ENCODE peak calls at places on chromosomes 1 and 21, in five cellular contexts. A is heart left ventricle, L is spleen, V is RWPE1, N is OCI-LY7. U is an unnamed sample.

GRCh38 chr1:19863804-19864203 is 18.4 kb upstream of the OTUD3 start:
- DNase-seq in A (no peak), L (no peak), V (peak; percentile 58), N (no peak), U (no peak)

GRCh38 chr1:118223426-118223825 is 38.4 kb upstream of the SPAG17 start:
- DNase-seq in A (no peak), L (no peak), V (no peak), N (peak; percentile 7), U (no peak)

GRCh38 chr1:212366901-212367300 is 47.8 kb downstream of the PACC1 start:
- DNase-seq in A (no peak), L (no peak), V (no peak), N (no peak), U (no peak)

GRCh38 chr1:14945132-14946010 is 208.2 kb upstream of the TMEM51 start:
- DNase-seq in A (peak; percentile 66), L (no peak), V (no peak), N (no peak), U (no peak)

GRCh38 chr21:35375115-35375514 is 326.0 kb upstream of the RUNX1 start:
- DNase-seq in A (no peak), L (no peak), V (peak; percentile 16), N (no peak), U (no peak)

GRCh38 chr1:159845751-159846531 is 16.5 kb downstream of the VSIG8 start:
- DNase-seq in A (no peak), L (no peak), V (no peak), N (no peak), U (no peak)

GRCh38 chr1:182781849-182782586 is 7.6 kb upstream of the NPL start:
- DNase-seq in A (peak; percentile 78), L (peak; percentile 86), V (peak; percentile 59), N (peak; percentile 86), U (no peak)

GRCh38 chr1:158604968-158605367 is at the start of gene OR10Z1:
- DNase-seq in A (no peak), L (no peak), V (no peak), N (no peak), U (no peak)

GRCh38 chr21:14403681-14404318 is 20.9 kb upstream of the HSPA13 start:
- DNase-seq in A (no peak), L (no peak), V (peak; percentile 15), N (peak; percentile 45), U (no peak)

GRCh38 chr21:37130971-37131370 is 57.9 kb downstream of the TTC3 start:
- DNase-seq in A (no peak), L (no peak), V (peak; percentile 64), N (no peak), U (no peak)

GRCh38 chr21:34935868-34936267 is 113.2 kb downstream of the RUNX1 start:
- DNase-seq in A (no peak), L (no peak), V (no peak), N (no peak), U (no peak)

GRCh38 chr1:48196168-48196716 is 26.3 kb upstream of the SLC5A9 start:
- DNase-seq in A (no peak), L (no peak), V (no peak), N (no peak), U (no peak)

GRCh38 chr1:6521502-6521901 is 30.0 kb upstream of the PLEKHG5 start:
- DNase-seq in A (no peak), L (no peak), V (peak; percentile 58), N (no peak), U (no peak)

GRCh38 chr1:8985915-8986813 is 40.1 kb downstream of the SLC2A7 start:
- DNase-seq in A (peak; percentile 88), L (peak; percentile 73), V (peak; percentile 80), N (no peak), U (no peak)

GRCh38 chr1:226737819-226738420 is 1.2 kb downstream of the ITPKB start:
- DNase-seq in A (peak; percentile 57), L (peak; percentile 91), V (peak; percentile 52), N (peak; percentile 73), U (no peak)

GRCh38 chr1:226739696-226740065 is 599 bp upstream of the ITPKB start:
- DNase-seq in A (no peak), L (no peak), V (no peak), N (peak; percentile 53), U (no peak)

GRCh38 chr1:226736908-226737818 is 1.9 kb downstream of the ITPKB start:
- DNase-seq in A (peak; percentile 55), L (peak; percentile 92), V (no peak), N (peak; percentile 83), U (no peak)

GRCh38 chr1:226738995-226739695 is at the start of gene ITPKB:
- DNase-seq in A (peak; percentile 50), L (peak; percentile 90), V (peak; percentile 68), N (peak; percentile 88), U (no peak)

GRCh38 chr1:226738421-226738994 is 574 bp downstream of the ITPKB start:
- DNase-seq in A (peak; percentile 50), L (peak; percentile 91), V (peak; percentile 47), N (peak; percentile 85), U (no peak)
- TF ChIP-seq CTCF in A (no peak), L (no peak), V (no peak), N (peak; percentile 26), U (no peak)

GRCh38 chr1:209769171-209769904 is 13.5 kb downstream of the TRAF3IP3 start:
- DNase-seq in A (peak; percentile 84), L (peak; percentile 92), V (peak; percentile 74), N (peak; percentile 73), U (no peak)

GRCh38 chr1:209769956-209770355 is 14.1 kb downstream of the TRAF3IP3 start:
- DNase-seq in A (no peak), L (no peak), V (no peak), N (no peak), U (no peak)

GRCh38 chr1:209767706-209768105 is 11.9 kb downstream of the TRAF3IP3 start:
- DNase-seq in A (no peak), L (no peak), V (no peak), N (no peak), U (no peak)

GRCh38 chr1:209767105-209767504 is 11.3 kb downstream of the TRAF3IP3 start:
- DNase-seq in A (no peak), L (no peak), V (no peak), N (no peak), U (no peak)

GRCh38 chr1:209768354-209768774 is 12.5 kb downstream of the TRAF3IP3 start:
- DNase-seq in A (no peak), L (peak; percentile 92), V (no peak), N (peak; percentile 5), U (no peak)
- H3K27ac ChIP-seq in A (peak overlapping the region; percentile 86), L (peak overlapping the region; percentile 86), V (peak overlapping the region; percentile 86), N (peak overlapping the region; percentile 63), U (peak overlapping the region; percentile 13)

GRCh38 chr1:76870037-76870436 is 2.8 kb downstream of the ST6GALNAC5 start:
- DNase-seq in A (no peak), L (no peak), V (no peak), N (no peak), U (no peak)

GRCh38 chr1:76868916-76869315 is 1.6 kb downstream of the ST6GALNAC5 start:
- DNase-seq in A (no peak), L (no peak), V (no peak), N (no peak), U (no peak)

GRCh38 chr1:76867342-76868130 is at the start of gene ST6GALNAC5:
- DNase-seq in A (no peak), L (peak; percentile 73), V (peak; percentile 10), N (no peak), U (no peak)

GRCh38 chr1:76866566-76866965 is 714 bp upstream of the ST6GALNAC5 start:
- DNase-seq in A (no peak), L (no peak), V (no peak), N (no peak), U (no peak)

DNA sequence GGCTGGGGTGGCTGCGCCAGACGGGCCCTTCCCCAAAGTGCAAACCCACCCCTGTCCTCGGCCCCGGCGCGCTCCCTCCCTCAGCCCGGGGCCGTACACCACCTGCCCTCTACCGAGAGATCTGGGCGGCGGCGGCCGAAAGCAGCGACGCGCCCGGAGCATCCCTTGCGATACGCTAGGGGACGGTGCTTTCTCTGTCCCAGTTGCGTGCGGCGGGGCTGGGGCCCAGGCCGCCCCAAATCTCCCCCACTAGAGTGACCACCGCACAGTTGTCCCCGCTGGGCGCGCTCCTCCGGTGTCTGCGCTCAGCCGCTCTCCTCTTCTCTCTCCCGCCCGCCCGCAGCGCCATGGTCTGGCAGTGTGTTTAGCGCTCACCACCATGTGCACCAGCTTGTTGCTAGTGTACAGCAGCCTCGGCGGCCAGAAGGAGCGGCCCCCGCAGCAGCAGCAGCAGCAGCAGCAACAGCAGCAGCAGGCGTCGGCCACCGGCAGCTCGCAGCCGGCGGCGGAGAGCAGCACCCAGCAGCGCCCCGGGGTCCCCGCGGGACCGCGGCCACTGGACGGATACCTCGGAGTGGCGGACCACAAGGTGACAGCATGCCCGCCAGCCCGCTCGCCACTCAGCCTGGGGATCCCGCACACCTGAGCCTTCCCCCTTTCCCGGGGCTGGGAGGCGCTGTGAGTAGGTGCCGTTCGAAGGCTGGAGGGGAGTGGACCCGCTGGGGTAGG is 1.0 kb downstream of the ST6GALNAC5 start:
- DNase-seq in A (no peak), L (peak; percentile 73), V (peak; percentile 22), N (no peak), U (no peak)
- TF ChIP-seq CTCF in A (no peak), L (no peak), V (peak; percentile 10), N (no peak), U (no peak)

DNA sequence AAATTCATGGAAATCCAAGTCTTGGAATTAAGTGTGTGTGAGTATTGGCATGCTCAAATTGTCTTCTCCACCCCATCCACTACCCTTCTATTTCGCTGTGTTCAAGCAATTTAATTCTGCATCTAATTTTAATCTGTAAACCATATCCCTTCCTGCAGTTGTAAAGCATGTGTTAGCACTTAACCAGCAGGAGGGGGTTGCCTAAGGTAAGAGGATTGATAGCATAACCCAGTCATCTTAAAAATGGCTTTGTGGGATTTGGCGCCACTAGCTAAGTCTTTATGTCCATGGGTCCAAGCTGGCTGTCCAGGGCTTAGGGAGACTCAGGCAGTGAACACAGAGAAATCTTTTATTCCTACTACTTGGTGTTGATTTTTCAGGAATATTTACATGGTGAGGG is 210.3 kb downstream of the PTPRC start:
- DNase-seq in A (no peak), L (no peak), V (no peak), N (no peak), U (no peak)
- H3K27ac ChIP-seq in A (no peak overlapping the region), L (no peak overlapping the region), V (no peak overlapping the region), N (no peak overlapping the region), U (no peak overlapping the region)

GRCh38 chr1:10867138-10867721 is 70.8 kb upstream of the CASZ1 start:
- DNase-seq in A (peak; percentile 63), L (peak; percentile 85), V (peak; percentile 59), N (peak; percentile 51), U (no peak)
- TF ChIP-seq CTCF in A (peak; percentile 76), L (peak; percentile 71), V (peak; percentile 89), N (peak; percentile 71), U (peak; percentile 39)

GRCh38 chr1:234983554-234983911 is 145.1 kb downstream of the TOMM20 start:
- DNase-seq in A (no peak), L (no peak), V (no peak), N (no peak), U (no peak)
- H3K27ac ChIP-seq in A (peak overlapping the region; percentile 46), L (peak overlapping the region; percentile 69), V (no peak overlapping the region), N (peak overlapping the region; percentile 35), U (peak overlapping the region; percentile 86)

GRCh38 chr1:215267495-215267894 is 185.0 kb downstream of the KCNK2 start:
- DNase-seq in A (no peak), L (no peak), V (no peak), N (no peak), U (no peak)
- TF ChIP-seq CTCF in A (no peak), L (no peak), V (no peak), N (no peak), U (no peak)